ENCODE peak calls at places on chromosomes 4 and X, in four cellular contexts. S is testis, Z is tibial artery, X is endodermal cell. T is an unnamed sample.

GRCh38 chr4:72513227-72513626 is 55.8 kb downstream of the ADAMTS3 start:
- DNase-seq in Z (no peak), S (no peak), X (no peak), T (no peak)

GRCh38 chrX:131270085-131270484 is 19.0 kb downstream of the IGSF1 start:
- DNase-seq in Z (no peak), S (no peak), X (no peak), T (no peak)

GRCh38 chr4:122796801-122797404 is 29.7 kb upstream of the FGF2 start:
- DNase-seq in Z (no peak), S (no peak), X (peak; percentile 75), T (no peak)

GRCh38 chr4:170138580-170139194 is 48.9 kb upstream of the AADAT start:
- DNase-seq in Z (peak; percentile 73), S (peak; percentile 90), X (peak; percentile 94), T (peak; percentile 70)

GRCh38 chrX:150690126-150690525 is 3.1 kb upstream of the MTMR1 start:
- DNase-seq in Z (no peak), X (no peak), S (no peak), T (no peak)

GRCh38 chr4:118280501-118281218 is 72.1 kb downstream of the PRSS12 start:
- DNase-seq in Z (no peak), S (peak; percentile 72), X (peak; percentile 79), T (no peak)

GRCh38 chr4:168527560-168527959 is 30.7 kb downstream of the PALLD start:
- DNase-seq in S (no peak), Z (no peak), X (no peak), T (no peak)

GRCh38 chr4:157075811-157076577 is at the start of gene GLRB:
- DNase-seq in S (peak; percentile 34), X (peak; percentile 81), Z (peak; percentile 19), T (peak; percentile 50)

GRCh38 chr4:84050014-84050413 is 449.1 kb downstream of the NKX6-1 start:
- DNase-seq in X (peak; percentile 80), S (no peak), Z (no peak), T (no peak)

GRCh38 chrX:102345916-102346315 is 93.9 kb downstream of the NXF2B start:
- DNase-seq in Z (peak; percentile 75), X (peak; percentile 92), S (peak; percentile 80), T (peak; percentile 41)

GRCh38 chrX:126165721-126166401 is at the start of gene DCAF12L2:
- DNase-seq in Z (no peak), S (peak; percentile 68), X (peak; percentile 74), T (peak; percentile 14)

GRCh38 chr4:1218892-1219552 is 29.9 kb downstream of the CTBP1 start:
- DNase-seq in X (no peak), Z (no peak), S (no peak), T (no peak)

GRCh38 chr4:10734697-10735096 is 50.1 kb upstream of the CLNK start:
- DNase-seq in Z (no peak), X (peak; percentile 62), S (no peak), T (no peak)

GRCh38 chrX:72079607-72080006 is 52.1 kb downstream of the RTL5 start:
- DNase-seq in S (no peak), Z (no peak), X (peak; percentile 34), T (no peak)

GRCh38 chr4:7733801-7734650 is 205.6 kb downstream of the AFAP1 start:
- DNase-seq in Z (no peak), S (no peak), X (no peak), T (peak; percentile 42)

GRCh38 chr4:71333960-71334951 is 4.6 kb upstream of the SLC4A4 start:
- DNase-seq in X (no peak), S (no peak), Z (no peak), T (no peak)

GRCh38 chr4:76898385-76898692 is 395 bp upstream of the SOWAHB start:
- DNase-seq in X (no peak), Z (no peak), S (no peak), T (no peak)
- H3K4me1 ChIP-seq in X (no peaks in the 10 kb centered on the region), Z (no peaks in the 10 kb centered on the region), S (peaks cover 6% of the 10 kb centered on the region), T (peaks cover 18% of the 10 kb centered on the region)

GRCh38 chr4:150828159-150828558 is 186.9 kb downstream of the LRBA start:
- DNase-seq in S (no peak), X (no peak), Z (no peak), T (no peak)
- TF ChIP-seq CTCF in S (no peak), X (peak; percentile 21), Z (no peak), T (no peak)

GRCh38 chr4:26863512-26863911 is 2.9 kb downstream of the STIM2 start:
- DNase-seq in S (no peak), Z (no peak), X (no peak), T (no peak)
- H3K4me3 ChIP-seq in S (no peak overlapping the region), Z (no peak overlapping the region), X (no peak overlapping the region), T (peak overlapping the region; percentile 79)

DNA sequence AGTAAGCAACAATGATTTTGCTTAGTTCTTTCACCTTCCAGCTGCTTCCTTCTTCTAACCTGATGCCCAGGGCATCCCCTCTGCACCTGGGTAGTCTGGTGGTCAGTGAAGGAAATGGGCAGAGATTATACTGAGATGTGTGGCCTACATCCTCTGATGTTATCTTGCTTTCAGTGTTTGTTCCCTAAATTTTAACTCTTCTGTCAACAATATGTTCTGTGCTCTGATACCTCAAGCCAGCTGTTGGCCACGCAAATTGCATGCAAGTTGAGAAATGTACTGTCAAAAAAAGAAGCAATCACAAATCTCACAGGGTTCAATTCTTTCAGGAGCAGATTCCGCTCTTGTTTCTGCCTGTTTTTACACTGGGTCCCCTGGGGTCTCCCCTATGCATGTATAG is 73.8 kb downstream of the FBXW7 start:
- DNase-seq in S (no peak), X (no peak), Z (no peak), T (no peak)
- H3K4me1 ChIP-seq in S (no peaks in the 10 kb centered on the region), X (no peaks in the 10 kb centered on the region), Z (no peaks in the 10 kb centered on the region), T (peaks cover 41% of the 10 kb centered on the region)

GRCh38 chr4:173535165-173535737 is 5.2 kb upstream of the HAND2 start:
- DNase-seq in X (no peak), Z (no peak), S (no peak), T (no peak)

GRCh38 chr4:173535932-173536331 is 5.9 kb upstream of the HAND2 start:
- DNase-seq in Z (no peak), X (no peak), S (no peak), T (no peak)

GRCh38 chr4:173537628-173538147 is 7.7 kb upstream of the HAND2 start:
- DNase-seq in X (peak; percentile 47), Z (no peak), S (no peak), T (no peak)

GRCh38 chr4:173538148-173538902 is 8.3 kb upstream of the HAND2 start:
- DNase-seq in X (peak; percentile 75), Z (peak; percentile 26), S (no peak), T (no peak)

GRCh38 chr4:173536808-173537429 is 6.9 kb upstream of the HAND2 start:
- DNase-seq in S (no peak), X (peak; percentile 89), Z (no peak), T (no peak)
- TF ChIP-seq CTCF in S (no peak), X (peak; percentile 82), Z (no peak), T (no peak)

GRCh38 chr4:6688879-6689505 is 4.7 kb upstream of the S100P start:
- DNase-seq in Z (no peak), S (no peak), X (peak; percentile 91), T (no peak)
- H3K4me3 ChIP-seq in Z (no peak overlapping the region), S (no peak overlapping the region), X (no peak overlapping the region), T (peak overlapping the region; percentile 36)

DNA sequence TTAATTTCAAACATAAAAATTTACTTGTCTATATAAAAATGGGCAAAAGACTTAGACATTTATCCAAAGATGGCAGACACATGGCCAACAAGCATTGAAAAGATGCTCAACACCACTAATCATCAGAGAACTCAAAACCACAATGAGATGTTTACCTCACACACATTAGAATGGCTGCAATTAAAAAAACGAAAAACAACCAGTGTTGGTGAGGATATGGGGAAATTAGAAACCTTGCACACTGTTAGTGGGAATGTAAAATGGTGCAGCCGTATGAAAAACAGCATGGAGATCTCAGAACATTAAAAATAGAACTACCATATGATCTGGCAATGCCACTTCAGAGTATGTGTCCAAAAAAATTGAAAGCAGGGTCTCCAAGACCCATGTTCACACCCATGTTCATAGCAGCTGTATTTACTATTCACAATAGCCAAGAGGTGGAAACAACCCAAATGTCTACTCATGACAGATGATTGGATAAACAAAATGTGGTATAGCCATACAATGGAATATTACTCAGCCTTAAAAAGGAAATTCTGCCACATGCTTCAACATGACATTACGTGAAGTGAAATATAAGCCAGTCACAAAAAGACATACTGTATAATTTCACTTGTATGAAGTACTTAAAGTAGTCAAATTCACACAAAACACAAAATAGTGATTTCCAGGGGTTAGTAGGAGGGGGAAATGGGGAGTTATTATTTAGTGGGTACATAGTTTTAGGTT is 146.2 kb downstream of the SOWAHB start:
- DNase-seq in Z (no peak), X (no peak), S (no peak), T (no peak)
- H3K4me1 ChIP-seq in Z (no peaks in the 10 kb centered on the region), X (no peaks in the 10 kb centered on the region), S (no peaks in the 10 kb centered on the region), T (peaks cover 9% of the 10 kb centered on the region)

GRCh38 chr4:89439533-89439932 is 131.9 kb upstream of the GPRIN3 start:
- DNase-seq in Z (no peak), S (no peak), X (no peak), T (no peak)

GRCh38 chr4:89434364-89434988 is 126.9 kb upstream of the GPRIN3 start:
- DNase-seq in S (no peak), X (no peak), Z (no peak), T (no peak)

DNA sequence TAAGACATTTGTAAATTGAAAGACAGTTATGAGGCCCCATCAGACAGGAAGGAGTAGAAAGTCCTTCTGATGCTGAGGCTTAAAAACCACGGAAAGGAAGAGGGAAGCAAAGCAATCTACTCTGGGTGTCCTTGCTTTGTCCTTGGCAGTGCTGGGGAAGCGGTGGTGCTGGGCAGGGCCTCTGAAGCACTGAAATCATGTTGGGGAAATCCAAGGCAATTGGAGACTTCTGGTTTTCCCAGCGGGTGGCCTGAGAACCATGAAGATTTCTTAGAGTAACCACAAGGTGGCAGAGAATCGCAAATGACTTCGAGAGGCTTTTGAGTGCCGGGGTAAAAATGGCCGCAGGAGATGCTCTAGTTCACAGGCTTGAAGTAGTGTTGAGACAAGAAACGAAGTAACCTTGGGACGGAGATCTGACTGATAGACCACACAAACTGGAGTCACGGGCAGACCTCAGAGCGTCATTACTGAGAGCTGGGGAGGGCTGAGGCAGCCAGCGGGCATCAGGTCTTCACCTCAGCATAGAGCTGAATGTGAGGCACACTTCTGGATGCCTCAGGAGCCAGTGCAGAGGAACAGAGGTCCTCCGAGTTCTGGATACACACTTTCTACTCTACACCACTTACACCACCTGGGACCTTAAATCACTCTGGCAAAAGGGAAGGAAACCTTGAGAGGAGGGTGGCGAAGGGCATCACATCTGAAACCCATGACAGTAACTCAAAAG is 130.7 kb upstream of the GPRIN3 start:
- DNase-seq in Z (no peak), S (peak; percentile 66), X (peak; percentile 87), T (peak; percentile 36)
- TF ChIP-seq CTCF in Z (no peak), S (peak; percentile 23), X (peak; percentile 76), T (peak; percentile 41)

DNA sequence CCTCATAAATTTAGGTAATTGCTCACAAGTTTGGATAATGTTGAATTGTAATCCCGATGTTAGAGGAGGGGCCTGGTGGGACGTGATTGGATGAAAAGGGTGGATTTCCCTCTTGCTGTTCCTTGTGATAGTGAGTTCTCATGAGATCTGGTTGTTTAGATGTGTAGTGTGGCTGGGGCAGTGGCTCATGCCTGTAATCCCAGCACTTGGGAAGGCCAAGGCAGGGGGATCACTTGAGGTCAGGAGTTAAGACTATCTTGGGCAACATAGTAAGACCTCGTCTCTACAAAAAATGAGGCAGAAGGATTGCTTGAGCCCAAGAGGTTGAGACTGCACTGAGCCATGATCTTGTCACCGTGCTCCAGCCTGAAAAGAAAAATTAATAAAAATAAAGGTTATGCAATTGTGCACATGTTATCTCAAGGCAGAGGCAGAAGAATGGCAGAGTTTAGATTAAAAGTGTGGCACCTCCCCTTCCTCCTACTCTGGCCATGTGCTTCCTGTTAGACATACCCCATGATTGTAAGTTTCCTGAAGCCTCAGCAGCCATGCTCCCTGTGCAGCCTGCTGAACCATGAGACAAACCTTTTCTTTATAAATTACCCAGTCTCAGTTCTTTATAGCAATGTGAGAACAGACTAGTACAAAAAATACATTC is 36.5 kb downstream of the ERVMER34-1 start:
- DNase-seq in Z (no peak), S (no peak), X (no peak), T (no peak)
- H3K4me3 ChIP-seq in Z (no peak overlapping the region), S (no peak overlapping the region), X (peak overlapping the region; percentile 91), T (no peak overlapping the region)